ENCODE peak calls at places on chromosomes 3 and 15, in five cellular contexts. One of them, this sample, is unnamed.

GRCh38 chr3:184250167-184250828 is 826 bp downstream of the EEF1AKMT4 start:
- DNase-seq in right lobe of liver: peak
- DNase-seq in activated gamma-delta T cell treated with Interleukin-2 at 50 U/mL for 16 hours: peak
- DNase-seq in psoas muscle: peak
- DNase-seq in stimulated activated CD8-positive, alpha-beta memory T cell treated with anti-CD3 and anti-CD28 coated beads, Interleukin-15, amount 100 ng/mL, for 24 hours: peak
- DNase-seq in this sample: peak

GRCh38 chr15:84633311-84634227 is 20.5 kb downstream of the WDR73 start:
- DNase-seq in right lobe of liver: peak
- DNase-seq in activated gamma-delta T cell treated with Interleukin-2 at 50 U/mL for 16 hours: peak
- DNase-seq in psoas muscle: peak
- DNase-seq in stimulated activated CD8-positive, alpha-beta memory T cell treated with anti-CD3 and anti-CD28 coated beads, Interleukin-15, amount 100 ng/mL, for 24 hours: peak
- DNase-seq in this sample: no peak

GRCh38 chr15:79283252-79284048 is 928 bp downstream of the ANKRD34C start:
- DNase-seq in right lobe of liver: peak
- DNase-seq in activated gamma-delta T cell treated with Interleukin-2 at 50 U/mL for 16 hours: peak
- DNase-seq in psoas muscle: peak
- DNase-seq in stimulated activated CD8-positive, alpha-beta memory T cell treated with anti-CD3 and anti-CD28 coated beads, Interleukin-15, amount 100 ng/mL, for 24 hours: no peak
- DNase-seq in this sample: no peak

GRCh38 chr3:172239218-172239738 is 199.9 kb downstream of the FNDC3B start:
- DNase-seq in right lobe of liver: no peak
- DNase-seq in activated gamma-delta T cell treated with Interleukin-2 at 50 U/mL for 16 hours: no peak
- DNase-seq in psoas muscle: no peak
- DNase-seq in stimulated activated CD8-positive, alpha-beta memory T cell treated with anti-CD3 and anti-CD28 coated beads, Interleukin-15, amount 100 ng/mL, for 24 hours: no peak
- DNase-seq in this sample: no peak

GRCh38 chr15:93800805-93801204 is 430.6 kb upstream of the MCTP2 start:
- DNase-seq in right lobe of liver: no peak
- DNase-seq in activated gamma-delta T cell treated with Interleukin-2 at 50 U/mL for 16 hours: no peak
- DNase-seq in psoas muscle: no peak
- DNase-seq in stimulated activated CD8-positive, alpha-beta memory T cell treated with anti-CD3 and anti-CD28 coated beads, Interleukin-15, amount 100 ng/mL, for 24 hours: no peak
- DNase-seq in this sample: no peak

GRCh38 chr3:20503394-20504082 is 317.5 kb upstream of the SGO1 start:
- DNase-seq in right lobe of liver: no peak
- DNase-seq in activated gamma-delta T cell treated with Interleukin-2 at 50 U/mL for 16 hours: no peak
- DNase-seq in psoas muscle: no peak
- DNase-seq in stimulated activated CD8-positive, alpha-beta memory T cell treated with anti-CD3 and anti-CD28 coated beads, Interleukin-15, amount 100 ng/mL, for 24 hours: no peak
- DNase-seq in this sample: no peak

GRCh38 chr3:71048948-71049347 is 534.6 kb downstream of the FOXP1 start:
- DNase-seq in right lobe of liver: no peak
- DNase-seq in activated gamma-delta T cell treated with Interleukin-2 at 50 U/mL for 16 hours: no peak
- DNase-seq in psoas muscle: no peak
- DNase-seq in stimulated activated CD8-positive, alpha-beta memory T cell treated with anti-CD3 and anti-CD28 coated beads, Interleukin-15, amount 100 ng/mL, for 24 hours: no peak
- DNase-seq in this sample: peak

GRCh38 chr3:159860727-159861126 is 127.9 kb upstream of the IL12A start:
- DNase-seq in right lobe of liver: no peak
- DNase-seq in activated gamma-delta T cell treated with Interleukin-2 at 50 U/mL for 16 hours: no peak
- DNase-seq in psoas muscle: no peak
- DNase-seq in stimulated activated CD8-positive, alpha-beta memory T cell treated with anti-CD3 and anti-CD28 coated beads, Interleukin-15, amount 100 ng/mL, for 24 hours: no peak
- DNase-seq in this sample: no peak

GRCh38 chr15:74901612-74902063 is 5.0 kb downstream of the FAM219B start:
- DNase-seq in right lobe of liver: no peak
- DNase-seq in activated gamma-delta T cell treated with Interleukin-2 at 50 U/mL for 16 hours: peak
- DNase-seq in psoas muscle: peak
- DNase-seq in stimulated activated CD8-positive, alpha-beta memory T cell treated with anti-CD3 and anti-CD28 coated beads, Interleukin-15, amount 100 ng/mL, for 24 hours: no peak
- DNase-seq in this sample: peak

GRCh38 chr15:90075420-90076289 is 26.6 kb downstream of the IDH2 start:
- DNase-seq in right lobe of liver: no peak
- DNase-seq in activated gamma-delta T cell treated with Interleukin-2 at 50 U/mL for 16 hours: no peak
- DNase-seq in psoas muscle: no peak
- DNase-seq in stimulated activated CD8-positive, alpha-beta memory T cell treated with anti-CD3 and anti-CD28 coated beads, Interleukin-15, amount 100 ng/mL, for 24 hours: no peak
- DNase-seq in this sample: no peak

GRCh38 chr3:15217011-15217671 is 11.1 kb downstream of the CAPN7 start:
- DNase-seq in right lobe of liver: no peak
- DNase-seq in activated gamma-delta T cell treated with Interleukin-2 at 50 U/mL for 16 hours: no peak
- DNase-seq in psoas muscle: no peak
- DNase-seq in stimulated activated CD8-positive, alpha-beta memory T cell treated with anti-CD3 and anti-CD28 coated beads, Interleukin-15, amount 100 ng/mL, for 24 hours: no peak
- DNase-seq in this sample: no peak

GRCh38 chr3:165233521-165234195 is 37.5 kb upstream of the SLITRK3 start:
- DNase-seq in right lobe of liver: no peak
- DNase-seq in activated gamma-delta T cell treated with Interleukin-2 at 50 U/mL for 16 hours: no peak
- DNase-seq in psoas muscle: no peak
- DNase-seq in stimulated activated CD8-positive, alpha-beta memory T cell treated with anti-CD3 and anti-CD28 coated beads, Interleukin-15, amount 100 ng/mL, for 24 hours: no peak
- DNase-seq in this sample: no peak